ENCODE peak calls at places on chromosome 14, in five cellular contexts. One of them, this sample, is unnamed.

GRCh38 chr14:69049675-69050074 is 70.6 kb upstream of the ACTN1 start:
- DNase-seq in C1 segment of cervical spinal cord: no peak
- DNase-seq in thoracic aorta: no peak
- DNase-seq in BE2C: no peak
- DNase-seq in left ventricle myocardium inferior: no peak
- DNase-seq in this sample: peak; percentile 95

GRCh38 chr14:95317817-95318343 is 1.8 kb downstream of the CLMN start:
- DNase-seq in C1 segment of cervical spinal cord: no peak
- DNase-seq in BE2C: no peak
- DNase-seq in left ventricle myocardium inferior: no peak
- DNase-seq in thoracic aorta: no peak
- DNase-seq in this sample: no peak

GRCh38 chr14:67583711-67584644 is 16.1 kb downstream of the PIGH start:
- DNase-seq in C1 segment of cervical spinal cord: no peak
- DNase-seq in left ventricle myocardium inferior: no peak
- DNase-seq in thoracic aorta: no peak
- DNase-seq in BE2C: peak; percentile 62
- DNase-seq in this sample: peak; percentile 75

GRCh38 chr14:62759796-62760195 is 285.5 kb downstream of the KCNH5 start:
- DNase-seq in thoracic aorta: no peak
- DNase-seq in C1 segment of cervical spinal cord: no peak
- DNase-seq in BE2C: no peak
- DNase-seq in left ventricle myocardium inferior: no peak
- DNase-seq in this sample: no peak

GRCh38 chr14:21990116-21990515 is 316.5 kb upstream of the OR4E1 start:
- DNase-seq in left ventricle myocardium inferior: no peak
- DNase-seq in BE2C: no peak
- DNase-seq in C1 segment of cervical spinal cord: no peak
- DNase-seq in thoracic aorta: no peak
- DNase-seq in this sample: peak; percentile 27

GRCh38 chr14:78921856-78922255 is 751.7 kb downstream of the NRXN3 start:
- DNase-seq in left ventricle myocardium inferior: no peak
- DNase-seq in BE2C: no peak
- DNase-seq in C1 segment of cervical spinal cord: no peak
- DNase-seq in thoracic aorta: no peak
- DNase-seq in this sample: peak; percentile 85

GRCh38 chr14:35414365-35414764 is 9.8 kb upstream of the NFKBIA start:
- DNase-seq in thoracic aorta: no peak
- DNase-seq in C1 segment of cervical spinal cord: no peak
- DNase-seq in left ventricle myocardium inferior: no peak
- DNase-seq in BE2C: no peak
- DNase-seq in this sample: peak; percentile 72

GRCh38 chr14:104291123-104292000 is 153.0 kb downstream of the KIF26A start:
- DNase-seq in C1 segment of cervical spinal cord: no peak
- DNase-seq in left ventricle myocardium inferior: peak; percentile 12
- DNase-seq in thoracic aorta: no peak
- DNase-seq in BE2C: peak; percentile 86
- DNase-seq in this sample: no peak

GRCh38 chr14:100271247-100271939 is 32.4 kb downstream of the YY1 start:
- DNase-seq in left ventricle myocardium inferior: no peak
- DNase-seq in thoracic aorta: no peak
- DNase-seq in BE2C: peak; percentile 55
- DNase-seq in C1 segment of cervical spinal cord: no peak
- DNase-seq in this sample: peak; percentile 44

GRCh38 chr14:105171004-105171673 is 2.6 kb upstream of the JAG2 start:
- DNase-seq in left ventricle myocardium inferior: no peak
- DNase-seq in BE2C: no peak
- DNase-seq in C1 segment of cervical spinal cord: no peak
- DNase-seq in thoracic aorta: no peak
- DNase-seq in this sample: no peak

GRCh38 chr14:104797112-104798044 is 1.8 kb upstream of the AKT1 start:
- DNase-seq in left ventricle myocardium inferior: peak; percentile 57
- DNase-seq in thoracic aorta: no peak
- DNase-seq in BE2C: peak; percentile 86
- DNase-seq in C1 segment of cervical spinal cord: no peak
- DNase-seq in this sample: no peak

GRCh38 chr14:53190938-53191337 is 37.8 kb upstream of the DDHD1 start:
- DNase-seq in C1 segment of cervical spinal cord: no peak
- DNase-seq in BE2C: no peak
- DNase-seq in left ventricle myocardium inferior: no peak
- DNase-seq in thoracic aorta: no peak
- DNase-seq in this sample: peak; percentile 23

GRCh38 chr14:32662234-32662633 is 276.4 kb upstream of the NPAS3 start:
- DNase-seq in BE2C: no peak
- DNase-seq in thoracic aorta: no peak
- DNase-seq in C1 segment of cervical spinal cord: no peak
- DNase-seq in left ventricle myocardium inferior: no peak
- DNase-seq in this sample: peak; percentile 44

GRCh38 chr14:93430889-93431670 is at the start of gene UNC79:
- DNase-seq in left ventricle myocardium inferior: no peak
- DNase-seq in C1 segment of cervical spinal cord: peak; percentile 20
- DNase-seq in BE2C: peak; percentile 89
- DNase-seq in thoracic aorta: no peak
- DNase-seq in this sample: peak; percentile 6

GRCh38 chr14:54127526-54127925 is 170.9 kb upstream of the BMP4 start:
- DNase-seq in thoracic aorta: no peak
- DNase-seq in C1 segment of cervical spinal cord: no peak
- DNase-seq in BE2C: no peak
- DNase-seq in left ventricle myocardium inferior: no peak
- DNase-seq in this sample: peak; percentile 51

GRCh38 chr14:96138241-96138640 is 66.4 kb upstream of the BDKRB2 start:
- DNase-seq in left ventricle myocardium inferior: no peak
- DNase-seq in BE2C: no peak
- DNase-seq in C1 segment of cervical spinal cord: no peak
- DNase-seq in thoracic aorta: no peak
- DNase-seq in this sample: no peak

GRCh38 chr14:54621686-54622085 is 54.8 kb downstream of the SAMD4A start:
- DNase-seq in thoracic aorta: no peak
- DNase-seq in C1 segment of cervical spinal cord: no peak
- DNase-seq in left ventricle myocardium inferior: no peak
- DNase-seq in BE2C: no peak
- DNase-seq in this sample: no peak

GRCh38 chr14:90759370-90760054 is 56.7 kb downstream of the TTC7B start:
- DNase-seq in thoracic aorta: no peak
- DNase-seq in BE2C: no peak
- DNase-seq in left ventricle myocardium inferior: no peak
- DNase-seq in C1 segment of cervical spinal cord: no peak
- DNase-seq in this sample: no peak

GRCh38 chr14:99745307-99745951 is 47.8 kb upstream of the EML1 start:
- DNase-seq in BE2C: no peak
- DNase-seq in C1 segment of cervical spinal cord: no peak
- DNase-seq in left ventricle myocardium inferior: no peak
- DNase-seq in thoracic aorta: no peak
- DNase-seq in this sample: peak; percentile 67

GRCh38 chr14:29817767-29818166 is 109.9 kb downstream of the PRKD1 start:
- DNase-seq in BE2C: no peak
- DNase-seq in thoracic aorta: no peak
- DNase-seq in C1 segment of cervical spinal cord: no peak
- DNase-seq in left ventricle myocardium inferior: no peak
- DNase-seq in this sample: no peak

GRCh38 chr14:75249251-75249957 is 29.2 kb upstream of the FOS start:
- DNase-seq in BE2C: no peak
- DNase-seq in left ventricle myocardium inferior: no peak
- DNase-seq in thoracic aorta: no peak
- DNase-seq in C1 segment of cervical spinal cord: no peak
- DNase-seq in this sample: peak; percentile 39

GRCh38 chr14:105226198-105226597 is 22.1 kb upstream of the BTBD6 start:
- DNase-seq in left ventricle myocardium inferior: no peak
- DNase-seq in C1 segment of cervical spinal cord: no peak
- DNase-seq in BE2C: no peak
- DNase-seq in thoracic aorta: no peak
- DNase-seq in this sample: no peak

GRCh38 chr14:71588028-71588427 is 344.2 kb upstream of the RGS6 start:
- DNase-seq in BE2C: no peak
- DNase-seq in thoracic aorta: no peak
- DNase-seq in left ventricle myocardium inferior: no peak
- DNase-seq in C1 segment of cervical spinal cord: no peak
- DNase-seq in this sample: peak; percentile 87

GRCh38 chr14:101077511-101078074 is 174.1 kb upstream of the RTL1 start:
- DNase-seq in thoracic aorta: no peak
- DNase-seq in BE2C: peak; percentile 64
- DNase-seq in C1 segment of cervical spinal cord: no peak
- DNase-seq in left ventricle myocardium inferior: no peak
- DNase-seq in this sample: peak; percentile 41

GRCh38 chr14:100767003-100767787 is 40.5 kb downstream of the DLK1 start:
- DNase-seq in C1 segment of cervical spinal cord: no peak
- DNase-seq in BE2C: no peak
- DNase-seq in left ventricle myocardium inferior: no peak
- DNase-seq in thoracic aorta: no peak
- DNase-seq in this sample: no peak

GRCh38 chr14:64510825-64511679 is 6.5 kb downstream of the ZBTB1 start:
- DNase-seq in BE2C: peak; percentile 72
- DNase-seq in left ventricle myocardium inferior: no peak
- DNase-seq in C1 segment of cervical spinal cord: no peak
- DNase-seq in thoracic aorta: peak; percentile 20
- DNase-seq in this sample: peak; percentile 83